ENCODE peak calls at places on chromosomes 16 and 17, in six cellular contexts. One of them, this sample, is unnamed.

GRCh38 chr17:12769981-12770380 is 19.3 kb upstream of the ARHGAP44 start:
- DNase-seq in HAP-1: no peak
- DNase-seq in PC-9: no peak
- DNase-seq in transverse colon: no peak
- DNase-seq in adrenal gland: no peak
- DNase-seq in colonic mucosa: no peak
- DNase-seq in this sample: no peak

GRCh38 chr16:89105599-89106151 is 12.0 kb downstream of the ACSF3 start:
- DNase-seq in HAP-1: no peak
- DNase-seq in colonic mucosa: no peak
- DNase-seq in transverse colon: no peak
- DNase-seq in adrenal gland: no peak
- DNase-seq in PC-9: no peak
- DNase-seq in this sample: peak; percentile 67

GRCh38 chr16:78844682-78845081 is 745.2 kb downstream of the WWOX start:
- DNase-seq in colonic mucosa: no peak
- DNase-seq in PC-9: no peak
- DNase-seq in adrenal gland: peak; percentile 25
- DNase-seq in transverse colon: no peak
- DNase-seq in HAP-1: no peak
- DNase-seq in this sample: no peak

GRCh38 chr17:2542456-2542855 is 30.8 kb upstream of the METTL16 start:
- DNase-seq in PC-9: no peak
- DNase-seq in adrenal gland: peak; percentile 39
- DNase-seq in HAP-1: no peak
- DNase-seq in colonic mucosa: no peak
- DNase-seq in transverse colon: no peak
- DNase-seq in this sample: no peak

GRCh38 chr16:75494696-75495601 is at the start of gene CHST6:
- DNase-seq in HAP-1: peak; percentile 27
- DNase-seq in PC-9: peak; percentile 65
- DNase-seq in adrenal gland: peak; percentile 48
- DNase-seq in colonic mucosa: peak; percentile 43
- DNase-seq in transverse colon: peak; percentile 31
- DNase-seq in this sample: no peak

GRCh38 chr16:54242199-54242598 is 44.4 kb downstream of the IRX3 start:
- DNase-seq in transverse colon: no peak
- DNase-seq in HAP-1: no peak
- DNase-seq in PC-9: peak; percentile 13
- DNase-seq in adrenal gland: no peak
- DNase-seq in colonic mucosa: no peak
- DNase-seq in this sample: no peak

GRCh38 chr16:86049641-86050040 is 150.7 kb downstream of the IRF8 start:
- DNase-seq in colonic mucosa: no peak
- DNase-seq in transverse colon: no peak
- DNase-seq in adrenal gland: no peak
- DNase-seq in HAP-1: no peak
- DNase-seq in PC-9: no peak
- DNase-seq in this sample: peak; percentile 26

GRCh38 chr17:43360376-43360738 is 38.4 kb upstream of the ARL4D start:
- DNase-seq in transverse colon: peak; percentile 72
- DNase-seq in HAP-1: no peak
- DNase-seq in adrenal gland: peak; percentile 88
- DNase-seq in colonic mucosa: peak; percentile 39
- DNase-seq in PC-9: no peak
- DNase-seq in this sample: no peak

GRCh38 chr17:69501591-69502468 is 87.3 kb downstream of the MAP2K6 start:
- DNase-seq in colonic mucosa: peak; percentile 72
- DNase-seq in PC-9: no peak
- DNase-seq in HAP-1: peak; percentile 49
- DNase-seq in transverse colon: peak; percentile 47
- DNase-seq in adrenal gland: no peak
- DNase-seq in this sample: no peak

GRCh38 chr17:80449194-80449929 is 27.0 kb downstream of the NPTX1 start:
- DNase-seq in PC-9: no peak
- DNase-seq in transverse colon: no peak
- DNase-seq in HAP-1: no peak
- DNase-seq in colonic mucosa: no peak
- DNase-seq in adrenal gland: no peak
- DNase-seq in this sample: no peak

GRCh38 chr16:68564367-68564985 is 25.4 kb downstream of the ZFP90 start:
- DNase-seq in colonic mucosa: no peak
- DNase-seq in transverse colon: no peak
- DNase-seq in PC-9: no peak
- DNase-seq in HAP-1: no peak
- DNase-seq in adrenal gland: no peak
- DNase-seq in this sample: no peak

GRCh38 chr16:68563631-68564366 is 24.7 kb downstream of the ZFP90 start:
- DNase-seq in PC-9: no peak
- DNase-seq in HAP-1: no peak
- DNase-seq in colonic mucosa: no peak
- DNase-seq in transverse colon: no peak
- DNase-seq in adrenal gland: no peak
- DNase-seq in this sample: no peak
- H3K9me3 ChIP-seq in PC-9: peaks cover 89% of the 10 kb centered on the region
- H3K9me3 ChIP-seq in HAP-1: peaks cover 48% of the 10 kb centered on the region
- H3K9me3 ChIP-seq in colonic mucosa: peaks cover 44% of the 10 kb centered on the region
- H3K9me3 ChIP-seq in transverse colon: peaks cover 97% of the 10 kb centered on the region
- H3K9me3 ChIP-seq in adrenal gland: peaks cover 94% of the 10 kb centered on the region
- H3K9me3 ChIP-seq in this sample: peaks cover 70% of the 10 kb centered on the region

GRCh38 chr17:82950525-82951102 is 110.8 kb upstream of the ZNF750 start:
- DNase-seq in HAP-1: no peak
- DNase-seq in colonic mucosa: no peak
- DNase-seq in PC-9: no peak
- DNase-seq in adrenal gland: no peak
- DNase-seq in transverse colon: no peak
- DNase-seq in this sample: no peak
- H3K9me3 ChIP-seq in HAP-1: peaks cover 12% of the 10 kb centered on the region
- H3K9me3 ChIP-seq in colonic mucosa: no peaks in the 10 kb centered on the region
- H3K9me3 ChIP-seq in PC-9: no peaks in the 10 kb centered on the region
- H3K9me3 ChIP-seq in adrenal gland: peaks cover 6% of the 10 kb centered on the region
- H3K9me3 ChIP-seq in transverse colon: peaks cover 7% of the 10 kb centered on the region
- H3K9me3 ChIP-seq in this sample: peaks cover 7% of the 10 kb centered on the region

DNA sequence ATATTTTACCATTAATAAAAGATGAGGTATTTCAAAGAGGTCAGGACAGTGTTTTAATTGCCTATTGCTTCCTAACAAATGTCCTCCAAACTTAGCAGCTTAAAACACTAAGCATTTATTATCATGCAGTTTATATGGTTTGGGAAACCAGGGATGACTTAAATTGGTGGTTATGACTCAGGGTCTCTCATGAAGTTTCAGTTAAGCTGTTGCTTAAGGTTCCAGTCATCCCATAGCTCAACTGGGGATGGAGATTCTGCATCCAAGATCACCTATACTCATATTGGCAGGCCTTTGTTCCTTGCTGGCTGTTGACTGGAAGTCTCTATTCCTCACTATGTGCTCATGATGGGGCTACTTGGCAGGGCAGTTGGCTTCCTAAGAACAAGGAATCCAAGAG is 1329.9 kb upstream of the GOT2 start:
- DNase-seq in colonic mucosa: no peak
- DNase-seq in PC-9: no peak
- DNase-seq in HAP-1: no peak
- DNase-seq in transverse colon: no peak
- DNase-seq in adrenal gland: no peak
- DNase-seq in this sample: no peak
- H3K9me3 ChIP-seq in colonic mucosa: no peaks in the 10 kb centered on the region
- H3K9me3 ChIP-seq in PC-9: no peaks in the 10 kb centered on the region
- H3K9me3 ChIP-seq in HAP-1: no peaks in the 10 kb centered on the region
- H3K9me3 ChIP-seq in transverse colon: peaks cover 5% of the 10 kb centered on the region
- H3K9me3 ChIP-seq in adrenal gland: no peaks in the 10 kb centered on the region
- H3K9me3 ChIP-seq in this sample: peaks cover 2% of the 10 kb centered on the region

GRCh38 chr16:35185366-35186044 is 1726.1 kb downstream of the TP53TG3F start:
- DNase-seq in transverse colon: no peak
- DNase-seq in HAP-1: no peak
- DNase-seq in colonic mucosa: no peak
- DNase-seq in adrenal gland: no peak
- DNase-seq in PC-9: no peak
- DNase-seq in this sample: no peak

GRCh38 chr16:35182943-35183550 is 1723.6 kb downstream of the TP53TG3F start:
- DNase-seq in HAP-1: no peak
- DNase-seq in colonic mucosa: no peak
- DNase-seq in PC-9: no peak
- DNase-seq in adrenal gland: no peak
- DNase-seq in transverse colon: no peak
- DNase-seq in this sample: no peak

GRCh38 chr16:35182043-35182677 is 1722.7 kb downstream of the TP53TG3F start:
- DNase-seq in colonic mucosa: no peak
- DNase-seq in HAP-1: no peak
- DNase-seq in PC-9: no peak
- DNase-seq in transverse colon: no peak
- DNase-seq in adrenal gland: no peak
- DNase-seq in this sample: no peak

GRCh38 chr16:35186045-35186759 is 1726.8 kb downstream of the TP53TG3F start:
- DNase-seq in adrenal gland: no peak
- DNase-seq in colonic mucosa: no peak
- DNase-seq in PC-9: no peak
- DNase-seq in transverse colon: no peak
- DNase-seq in HAP-1: no peak
- DNase-seq in this sample: no peak

DNA sequence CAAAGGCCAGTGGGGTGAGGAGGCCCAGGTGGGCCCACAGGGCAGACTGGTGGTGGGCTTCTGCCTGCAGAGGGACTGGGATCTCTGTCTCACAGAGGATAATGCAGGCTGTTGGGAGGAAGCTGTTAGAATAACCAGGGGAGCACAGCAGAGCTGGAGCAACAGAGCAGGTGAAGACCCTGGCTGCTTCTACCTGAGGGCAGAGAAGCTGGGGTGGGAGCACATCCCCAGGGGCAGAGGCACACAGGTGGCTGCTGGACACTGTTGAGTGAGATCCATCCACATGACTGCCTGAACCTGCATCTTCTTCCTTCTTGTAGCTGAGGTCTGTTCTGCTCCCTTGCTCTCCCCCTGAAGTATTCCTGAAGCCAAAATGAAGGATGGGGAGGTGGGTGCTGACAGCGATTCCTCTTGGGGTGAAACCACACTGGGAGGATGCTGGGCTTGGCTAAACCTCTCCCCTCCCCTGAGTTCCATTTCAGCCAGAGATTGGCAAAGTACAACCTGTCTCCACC is 1725.0 kb downstream of the TP53TG3F start:
- DNase-seq in adrenal gland: no peak
- DNase-seq in colonic mucosa: no peak
- DNase-seq in transverse colon: no peak
- DNase-seq in PC-9: no peak
- DNase-seq in HAP-1: no peak
- DNase-seq in this sample: no peak
- H3K9me3 ChIP-seq in adrenal gland: no peaks in the 10 kb centered on the region
- H3K9me3 ChIP-seq in colonic mucosa: no peaks in the 10 kb centered on the region
- H3K9me3 ChIP-seq in transverse colon: no peaks in the 10 kb centered on the region
- H3K9me3 ChIP-seq in PC-9: no peaks in the 10 kb centered on the region
- H3K9me3 ChIP-seq in HAP-1: no peaks in the 10 kb centered on the region
- H3K9me3 ChIP-seq in this sample: no peaks in the 10 kb centered on the region

GRCh38 chr16:4699030-4699556 is 5.7 kb downstream of the NUDT16L1 start:
- DNase-seq in adrenal gland: no peak
- DNase-seq in HAP-1: no peak
- DNase-seq in transverse colon: no peak
- DNase-seq in PC-9: no peak
- DNase-seq in colonic mucosa: no peak
- DNase-seq in this sample: peak; percentile 60

GRCh38 chr16:4702466-4702808 is 9.1 kb downstream of the NUDT16L1 start:
- DNase-seq in adrenal gland: no peak
- DNase-seq in colonic mucosa: peak; percentile 37
- DNase-seq in HAP-1: no peak
- DNase-seq in transverse colon: no peak
- DNase-seq in PC-9: no peak
- DNase-seq in this sample: no peak

GRCh38 chr16:4701791-4702465 is 8.6 kb downstream of the NUDT16L1 start:
- DNase-seq in transverse colon: no peak
- DNase-seq in PC-9: no peak
- DNase-seq in colonic mucosa: peak; percentile 62
- DNase-seq in adrenal gland: no peak
- DNase-seq in HAP-1: no peak
- DNase-seq in this sample: peak; percentile 59

GRCh38 chr16:4700997-4701743 is 7.8 kb downstream of the NUDT16L1 start:
- DNase-seq in PC-9: no peak
- DNase-seq in HAP-1: no peak
- DNase-seq in adrenal gland: no peak
- DNase-seq in colonic mucosa: peak; percentile 84
- DNase-seq in transverse colon: peak; percentile 79
- DNase-seq in this sample: no peak

DNA sequence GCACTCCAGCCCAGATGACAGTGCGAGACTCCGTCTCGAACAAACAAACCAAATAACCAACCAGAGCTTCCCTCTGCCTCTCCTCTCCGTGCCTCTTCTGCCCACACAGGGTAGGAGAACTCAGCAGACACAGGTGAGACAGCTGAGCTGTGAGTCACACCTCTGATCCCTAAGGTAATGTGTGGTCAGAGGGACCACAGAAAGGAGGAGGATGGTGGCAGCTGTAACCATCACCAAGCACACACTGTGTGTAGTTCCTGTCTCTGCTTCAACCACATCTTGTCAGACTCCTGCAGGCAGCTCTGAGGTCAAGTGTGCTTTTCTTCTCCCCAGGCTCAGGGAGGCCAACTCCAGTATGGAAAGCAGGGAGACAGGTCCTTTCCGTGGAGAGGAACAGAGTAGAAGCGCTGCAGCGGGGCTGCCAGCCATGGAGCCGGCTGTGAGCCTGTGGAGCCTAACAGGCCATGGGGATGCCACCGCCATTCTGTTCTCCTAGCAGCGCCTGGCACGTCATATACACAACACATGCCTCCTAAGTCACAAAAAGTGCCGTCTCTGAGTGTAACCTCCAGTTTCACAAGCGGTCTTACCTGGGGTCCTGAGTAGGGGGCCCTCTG is 7.1 kb downstream of the NUDT16L1 start:
- DNase-seq in HAP-1: no peak
- DNase-seq in adrenal gland: no peak
- DNase-seq in transverse colon: no peak
- DNase-seq in PC-9: no peak
- DNase-seq in colonic mucosa: no peak
- DNase-seq in this sample: no peak
- H3K9me3 ChIP-seq in HAP-1: no peaks in the 10 kb centered on the region
- H3K9me3 ChIP-seq in adrenal gland: no peaks in the 10 kb centered on the region
- H3K9me3 ChIP-seq in transverse colon: no peaks in the 10 kb centered on the region
- H3K9me3 ChIP-seq in PC-9: no peaks in the 10 kb centered on the region
- H3K9me3 ChIP-seq in colonic mucosa: no peaks in the 10 kb centered on the region
- H3K9me3 ChIP-seq in this sample: no peaks in the 10 kb centered on the region

This sample was measured in RWPE2.